ENCODE peak calls at places on chromosomes 6 and 20, in four cellular contexts. One of them, this sample, is unnamed.

GRCh38 chr6:141848029-141848890 is 284.5 kb upstream of the GJE1 start:
- DNase-seq in upper lobe of left lung: no peak
- DNase-seq in SK-N-SH: no peak
- DNase-seq in transverse colon: peak; percentile 8
- DNase-seq in this sample: no peak

GRCh38 chr6:81997091-81997926 is 244.8 kb upstream of the TENT5A start:
- DNase-seq in upper lobe of left lung: no peak
- DNase-seq in SK-N-SH: no peak
- DNase-seq in transverse colon: no peak
- DNase-seq in this sample: no peak

GRCh38 chr20:542777-543368 is 717 bp downstream of the CSNK2A1 start:
- DNase-seq in upper lobe of left lung: no peak
- DNase-seq in SK-N-SH: no peak
- DNase-seq in transverse colon: peak; percentile 44
- DNase-seq in this sample: no peak

GRCh38 chr20:45377191-45377775 is 842 bp downstream of the TP53TG5 start:
- DNase-seq in upper lobe of left lung: peak; percentile 69
- DNase-seq in SK-N-SH: no peak
- DNase-seq in transverse colon: no peak
- DNase-seq in this sample: no peak

GRCh38 chr20:14992071-14992654 is 654.8 kb upstream of the FLRT3 start:
- DNase-seq in upper lobe of left lung: no peak
- DNase-seq in SK-N-SH: no peak
- DNase-seq in transverse colon: no peak
- DNase-seq in this sample: no peak

GRCh38 chr20:11267762-11268335 is 594.0 kb upstream of the JAG1 start:
- DNase-seq in upper lobe of left lung: no peak
- DNase-seq in SK-N-SH: no peak
- DNase-seq in transverse colon: no peak
- DNase-seq in this sample: no peak

GRCh38 chr6:14674458-14674857 is 556.9 kb downstream of the CD83 start:
- DNase-seq in upper lobe of left lung: no peak
- DNase-seq in SK-N-SH: no peak
- DNase-seq in transverse colon: no peak
- DNase-seq in this sample: no peak

GRCh38 chr20:25491446-25492038 is 84.1 kb downstream of the GINS1 start:
- DNase-seq in upper lobe of left lung: peak; percentile 72
- DNase-seq in SK-N-SH: no peak
- DNase-seq in transverse colon: no peak
- DNase-seq in this sample: peak; percentile 73

GRCh38 chr6:125924169-125924568 is 32.4 kb upstream of the HINT3 start:
- DNase-seq in upper lobe of left lung: no peak
- DNase-seq in SK-N-SH: no peak
- DNase-seq in transverse colon: no peak
- DNase-seq in this sample: no peak

GRCh38 chr20:3276400-3277015 is 37.5 kb upstream of the SLC4A11 start:
- DNase-seq in upper lobe of left lung: no peak
- DNase-seq in SK-N-SH: no peak
- DNase-seq in transverse colon: no peak
- DNase-seq in this sample: no peak

GRCh38 chr6:156616495-156616894 is 160.7 kb upstream of the ARID1B start:
- DNase-seq in upper lobe of left lung: no peak
- DNase-seq in SK-N-SH: no peak
- DNase-seq in transverse colon: no peak
- DNase-seq in this sample: no peak

GRCh38 chr6:45916692-45917091 is 99.0 kb downstream of the CLIC5 start:
- DNase-seq in upper lobe of left lung: no peak
- DNase-seq in SK-N-SH: no peak
- DNase-seq in transverse colon: no peak
- DNase-seq in this sample: no peak

GRCh38 chr20:31669876-31670275 is 32.2 kb downstream of the COX4I2 start:
- DNase-seq in upper lobe of left lung: no peak
- DNase-seq in SK-N-SH: no peak
- DNase-seq in transverse colon: no peak
- DNase-seq in this sample: no peak

GRCh38 chr20:31673435-31673834 is 35.7 kb downstream of the COX4I2 start:
- DNase-seq in upper lobe of left lung: no peak
- DNase-seq in SK-N-SH: no peak
- DNase-seq in transverse colon: no peak
- DNase-seq in this sample: no peak

GRCh38 chr20:31667315-31668285 is 29.9 kb downstream of the COX4I2 start:
- DNase-seq in upper lobe of left lung: no peak
- DNase-seq in SK-N-SH: no peak
- DNase-seq in transverse colon: no peak
- DNase-seq in this sample: no peak

GRCh38 chr20:31671324-31671723 is 33.6 kb downstream of the COX4I2 start:
- DNase-seq in upper lobe of left lung: no peak
- DNase-seq in SK-N-SH: no peak
- DNase-seq in transverse colon: no peak
- DNase-seq in this sample: no peak

GRCh38 chr20:31670371-31671228 is 32.9 kb downstream of the COX4I2 start:
- DNase-seq in upper lobe of left lung: no peak
- DNase-seq in SK-N-SH: no peak
- DNase-seq in transverse colon: peak; percentile 69
- DNase-seq in this sample: peak; percentile 86
- TF ChIP-seq EP300 in upper lobe of left lung: no peak
- TF ChIP-seq EP300 in SK-N-SH: no peak
- TF ChIP-seq EP300 in transverse colon: no peak
- TF ChIP-seq EP300 in this sample: no peak

DNA sequence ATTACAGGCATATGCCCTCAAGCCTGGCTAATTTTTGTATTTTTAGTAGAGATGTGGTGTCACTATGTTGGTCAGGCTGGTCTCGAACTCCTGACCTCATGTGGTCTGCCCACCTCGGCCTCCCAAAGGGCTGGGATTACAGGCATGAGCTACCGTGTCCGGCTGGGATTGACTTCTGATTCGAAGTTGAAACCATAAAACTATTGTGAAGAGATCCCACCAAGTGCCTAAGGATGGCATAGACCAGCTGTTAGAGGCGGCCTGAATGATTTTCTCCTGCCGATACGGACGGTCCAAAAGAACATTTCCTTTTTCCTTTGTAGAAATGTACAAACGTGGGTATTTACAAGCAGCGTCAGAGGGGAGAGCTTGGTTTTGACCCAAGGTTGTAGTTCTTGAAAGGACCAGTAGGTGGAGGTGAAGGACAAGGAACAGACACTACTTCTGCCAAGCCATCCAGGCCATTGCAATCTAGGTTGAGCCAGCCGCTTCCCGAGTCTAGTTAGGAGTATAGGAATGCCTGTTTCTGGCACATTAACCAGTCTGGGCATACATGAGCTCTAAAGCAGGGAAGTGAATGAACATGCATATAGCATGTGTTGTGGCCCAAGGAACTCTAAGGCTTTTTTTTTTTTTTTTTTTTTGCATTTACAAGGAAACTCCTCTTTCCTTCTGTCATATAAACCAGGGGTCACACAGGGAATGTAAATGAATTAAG is 29.0 kb downstream of the MOCS3 start:
- DNase-seq in upper lobe of left lung: no peak
- DNase-seq in SK-N-SH: peak; percentile 79
- DNase-seq in transverse colon: peak; percentile 69
- DNase-seq in this sample: no peak
- TF ChIP-seq POLR2AphosphoS5 in upper lobe of left lung: no peak
- TF ChIP-seq POLR2AphosphoS5 in SK-N-SH: no peak
- TF ChIP-seq POLR2AphosphoS5 in transverse colon: no peak
- TF ChIP-seq POLR2AphosphoS5 in this sample: no peak

GRCh38 chr6:77834591-77834996 is 181.8 kb downstream of the MEI4 start:
- DNase-seq in upper lobe of left lung: no peak
- DNase-seq in SK-N-SH: no peak
- DNase-seq in transverse colon: no peak
- DNase-seq in this sample: no peak
- TF ChIP-seq EP300 in upper lobe of left lung: no peak
- TF ChIP-seq EP300 in SK-N-SH: no peak
- TF ChIP-seq EP300 in transverse colon: no peak
- TF ChIP-seq EP300 in this sample: no peak

DNA sequence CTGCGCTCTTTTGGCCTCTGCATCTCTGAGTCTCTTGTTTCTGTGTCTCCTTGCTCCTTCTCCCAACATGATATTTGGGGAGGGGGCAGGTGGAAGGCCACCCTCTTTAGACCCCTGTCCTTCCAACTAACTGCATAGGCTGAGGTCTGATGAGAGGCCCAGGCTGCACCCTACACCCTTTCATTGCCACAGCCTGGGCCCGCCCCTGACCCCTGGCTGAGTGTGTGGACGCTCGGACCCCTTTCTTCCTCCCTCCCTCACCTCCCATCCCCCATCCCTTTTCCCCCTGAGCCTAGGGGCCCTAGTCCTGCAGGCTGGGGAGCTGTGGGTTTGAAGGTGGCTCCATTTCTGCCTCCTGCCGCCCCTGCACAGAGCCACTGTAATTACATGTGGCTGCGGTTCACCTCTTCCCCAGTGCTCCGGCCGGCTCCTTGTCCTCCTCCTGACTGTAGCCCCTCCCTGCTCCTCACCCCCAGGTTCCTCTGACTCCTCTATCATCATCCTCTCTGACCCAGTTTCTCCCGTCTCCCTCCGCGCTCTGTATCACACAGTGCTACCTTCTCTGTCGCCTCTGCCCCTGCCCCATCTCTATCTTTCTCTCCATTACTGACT is 6.8 kb downstream of the MDFI start:
- DNase-seq in upper lobe of left lung: no peak
- DNase-seq in SK-N-SH: no peak
- DNase-seq in transverse colon: no peak
- DNase-seq in this sample: peak; percentile 55
- TF ChIP-seq POLR2AphosphoS5 in upper lobe of left lung: no peak
- TF ChIP-seq POLR2AphosphoS5 in SK-N-SH: no peak
- TF ChIP-seq POLR2AphosphoS5 in transverse colon: no peak
- TF ChIP-seq POLR2AphosphoS5 in this sample: no peak

GRCh38 chr20:21280496-21281016 is 22.6 kb upstream of the XRN2 start:
- DNase-seq in upper lobe of left lung: no peak
- DNase-seq in SK-N-SH: no peak
- DNase-seq in transverse colon: peak; percentile 19
- DNase-seq in this sample: no peak
- TF ChIP-seq EP300 in upper lobe of left lung: no peak
- TF ChIP-seq EP300 in SK-N-SH: no peak
- TF ChIP-seq EP300 in transverse colon: no peak
- TF ChIP-seq EP300 in this sample: no peak

GRCh38 chr6:163744256-163744925 is 329.9 kb downstream of the QKI start:
- DNase-seq in upper lobe of left lung: peak; percentile 64
- DNase-seq in SK-N-SH: no peak
- DNase-seq in transverse colon: no peak
- DNase-seq in this sample: no peak
- TF ChIP-seq POLR2AphosphoS5 in upper lobe of left lung: no peak
- TF ChIP-seq POLR2AphosphoS5 in SK-N-SH: no peak
- TF ChIP-seq POLR2AphosphoS5 in transverse colon: no peak
- TF ChIP-seq POLR2AphosphoS5 in this sample: no peak